ENCODE peak calls at places on chromosomes 6 and 20, in seven cellular contexts. N is IMR-90, E is A549, K is HepG2, Z is SK-N-SH, A is K562, Y is GM12878. P is an unnamed sample.

GRCh38 chr20:54154439-54154838 is 19.3 kb downstream of the CYP24A1 start:
- DNase-seq in N (no peak), A (no peak), K (no peak), Z (no peak), Y (no peak), E (peak), P (no peak)

GRCh38 chr6:37176268-37177082 is 6.5 kb downstream of the PIM1 start:
- DNase-seq in N (no peak), K (no peak), E (peak), Y (no peak), A (no peak), Z (no peak), P (no peak)

GRCh38 chr6:102813489-102814275 is 1420.2 kb downstream of the GRIK2 start:
- DNase-seq in A (no peak), N (no peak), Y (no peak), E (no peak), Z (no peak), K (no peak), P (no peak)

GRCh38 chr6:125149256-125150144 is 4.1 kb upstream of the TPD52L1 start:
- DNase-seq in Z (no peak), E (no peak), N (peak), Y (no peak), A (no peak), K (no peak), P (no peak)

GRCh38 chr6:89987140-89987539 is 92.9 kb downstream of the GJA10 start:
- DNase-seq in E (no peak), N (peak), A (no peak), Y (no peak), K (no peak), Z (no peak), P (no peak)

GRCh38 chr6:112253842-112254816 is at the start of gene LAMA4:
- DNase-seq in E (peak), A (no peak), N (peak), Y (no peak), K (no peak), Z (peak), P (no peak)

GRCh38 chr6:168514216-168514615 is 73.2 kb downstream of the SMOC2 start:
- DNase-seq in A (no peak), Z (peak), Y (no peak), K (no peak), N (no peak), E (no peak), P (no peak)

GRCh38 chr20:47191074-47191673 is 165.3 kb downstream of the ZMYND8 start:
- DNase-seq in N (peak), Y (no peak), A (no peak), Z (no peak), E (no peak), K (no peak), P (no peak)

GRCh38 chr6:31246051-31246495 is 25.8 kb downstream of the HLA-C start:
- DNase-seq in E (peak), K (peak), N (peak), A (no peak), Y (no peak), Z (no peak), P (no peak)

GRCh38 chr6:154931741-154932424 is 63.2 kb upstream of the TIAM2 start:
- DNase-seq in K (peak), Y (no peak), A (no peak), E (no peak), N (peak), Z (no peak), P (no peak)

GRCh38 chr6:113920663-113921267 is 50.2 kb downstream of the HDAC2 start:
- DNase-seq in A (peak), E (no peak), Y (no peak), Z (no peak), K (peak), N (no peak), P (no peak)

GRCh38 chr20:58655328-58656094 is 4.4 kb downstream of the STX16 start:
- DNase-seq in E (no peak), Y (no peak), N (no peak), Z (no peak), A (no peak), K (no peak), P (no peak)

GRCh38 chr6:36120979-36121706 is 9.2 kb upstream of the MAPK13 start:
- DNase-seq in Z (no peak), N (no peak), A (peak), Y (no peak), K (no peak), E (peak), P (no peak)

GRCh38 chr6:35295521-35296315 is 1.9 kb upstream of the DEF6 start:
- DNase-seq in E (no peak), A (no peak), K (no peak), N (no peak), Z (no peak), Y (no peak), P (no peak)

GRCh38 chr20:7540923-7541322 is 399.3 kb downstream of the HAO1 start:
- DNase-seq in E (no peak), Y (no peak), K (no peak), Z (no peak), N (no peak), A (no peak), P (no peak)

GRCh38 chr6:144768676-144769599 is 483.8 kb downstream of the UTRN start:
- DNase-seq in N (no peak), E (no peak), A (no peak), Z (no peak), Y (no peak), K (no peak), P (no peak)

GRCh38 chr6:45617441-45617840 is 239.7 kb upstream of the SUPT3H start:
- DNase-seq in E (no peak), Z (no peak), K (no peak), N (peak), A (no peak), Y (no peak), P (no peak)

GRCh38 chr6:55276745-55277627 is 50.3 kb upstream of the GFRAL start:
- DNase-seq in K (peak), N (peak), A (peak), Y (no peak), E (peak), Z (peak), P (peak)

GRCh38 chr6:92376711-92377110 is 1042.6 kb downstream of the EPHA7 start:
- DNase-seq in Y (no peak), A (no peak), Z (no peak), E (no peak), K (no peak), N (peak), P (no peak)

GRCh38 chr20:19987046-19987445 is 30.1 kb upstream of the NAA20 start:
- DNase-seq in Y (no peak), E (no peak), A (no peak), N (no peak), Z (no peak), K (no peak), P (no peak)

GRCh38 chr6:151291145-151292055 is 51.6 kb downstream of the AKAP12 start:
- DNase-seq in E (no peak), Z (peak), Y (no peak), A (no peak), K (no peak), N (peak), P (no peak)

GRCh38 chr6:108621117-108621516 is 60.4 kb downstream of the FOXO3 start:
- DNase-seq in K (no peak), Y (no peak), N (peak), A (no peak), Z (no peak), E (no peak), P (no peak)

GRCh38 chr6:89826029-89826528 is 3.6 kb upstream of the CASP8AP2 start:
- DNase-seq in E (no peak), K (no peak), Y (no peak), A (no peak), Z (no peak), N (peak), P (no peak)

GRCh38 chr6:161035182-161035980 is 43.8 kb downstream of the MAP3K4 start:
- DNase-seq in K (no peak), N (no peak), Y (peak), A (no peak), E (no peak), Z (no peak), P (no peak)

GRCh38 chr6:79713701-79714322 is 82.7 kb downstream of the SH3BGRL2 start:
- DNase-seq in Y (no peak), Z (peak), E (peak), N (peak), A (peak), K (peak), P (no peak)

GRCh38 chr6:7338031-7338430 is 25.0 kb upstream of the SSR1 start:
- DNase-seq in E (no peak), A (no peak), K (no peak), N (no peak), Z (no peak), Y (no peak), P (no peak)

GRCh38 chr6:149363154-149363553 is 36.9 kb upstream of the SUMO4 start:
- DNase-seq in K (no peak), N (no peak), Z (no peak), E (no peak), A (no peak), Y (no peak), P (no peak)

DNA sequence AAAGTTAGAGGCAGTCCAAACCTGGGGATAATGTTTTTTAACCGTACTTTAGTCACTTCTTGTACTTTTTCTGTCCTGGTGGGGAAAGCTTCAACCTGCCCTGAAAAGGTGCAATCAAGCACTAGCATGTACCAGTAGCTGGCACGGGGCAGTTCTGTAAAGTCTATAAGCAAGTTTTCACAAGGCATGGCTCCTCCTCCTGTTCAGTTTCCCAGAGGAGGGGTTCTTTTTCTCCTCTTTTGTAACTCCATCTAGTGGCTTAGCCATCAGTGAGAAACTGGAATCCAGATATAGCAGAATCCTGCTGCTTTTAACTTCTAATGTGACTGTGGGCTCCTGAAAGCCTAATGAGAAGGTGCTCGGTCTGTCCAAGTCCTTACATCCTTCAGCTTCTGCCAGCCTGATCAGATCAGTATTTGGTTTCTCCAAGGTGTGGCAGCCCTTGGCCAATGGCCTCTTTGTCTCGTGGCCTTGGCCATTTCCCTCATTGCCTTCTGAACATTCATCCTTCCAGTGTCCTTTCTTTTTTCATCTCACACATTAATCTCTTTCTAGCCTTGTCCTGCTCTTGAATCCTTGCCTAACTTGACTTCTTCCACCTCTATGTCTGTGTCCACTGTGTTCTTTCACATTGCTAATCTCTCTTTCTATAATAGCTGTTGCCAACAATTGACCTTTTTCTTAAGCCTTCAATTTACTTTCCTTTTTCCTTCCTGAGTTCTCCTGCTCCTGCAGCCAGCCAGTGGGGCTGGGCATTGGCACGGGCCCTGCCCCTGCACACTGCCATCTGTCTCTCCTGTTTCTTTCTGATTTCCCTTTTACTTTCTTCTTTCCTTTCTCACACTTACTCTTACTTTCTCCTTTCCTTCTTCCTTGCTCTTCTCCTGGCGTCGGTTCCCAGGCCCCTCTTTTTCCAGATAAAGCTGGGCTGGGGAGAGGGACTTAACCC is 222.0 kb upstream of the SYNCRIP start:
- DNase-seq in E (no peak), N (peak), K (peak), Y (no peak), A (no peak), Z (no peak), P (no peak)
- TF ChIP-seq RFX5 in E (no peak), N (no peak), K (no peak), Y (no peak), A (no peak), Z (no peak), P (no peak)

GRCh38 chr20:49393803-49394202 is 88.7 kb downstream of the KCNB1 start:
- DNase-seq in N (no peak), Z (no peak), K (no peak), Y (no peak), A (no peak), E (no peak), P (no peak)

GRCh38 chr20:49394757-49395156 is 87.7 kb downstream of the KCNB1 start:
- DNase-seq in Z (no peak), E (no peak), K (no peak), N (no peak), Y (no peak), A (no peak), P (no peak)

GRCh38 chr20:49395659-49396058 is 86.8 kb downstream of the KCNB1 start:
- DNase-seq in N (no peak), Y (no peak), A (no peak), E (no peak), Z (no peak), K (no peak), P (no peak)

GRCh38 chr20:49395183-49395582 is 87.3 kb downstream of the KCNB1 start:
- DNase-seq in A (no peak), N (no peak), Z (no peak), E (no peak), K (no peak), Y (no peak), P (no peak)

DNA sequence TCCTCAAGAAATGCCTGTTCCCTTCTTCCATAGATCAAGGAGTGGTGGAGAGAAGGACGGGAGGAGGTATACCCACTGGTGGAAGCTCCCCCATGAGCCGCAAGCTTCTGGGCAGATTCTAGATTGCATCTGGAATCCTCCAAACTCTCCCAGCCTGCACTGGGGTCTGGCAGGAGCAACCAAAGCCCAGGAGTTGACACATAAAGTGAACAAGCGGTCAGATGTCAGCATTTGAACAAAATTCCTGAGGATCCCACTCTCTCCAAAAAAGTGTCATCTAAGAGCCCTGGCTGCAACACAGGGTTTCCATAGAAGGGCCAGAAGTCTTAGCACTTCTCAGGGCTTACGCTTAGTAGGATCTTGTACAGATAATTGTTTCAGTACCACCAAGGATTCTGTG is 88.2 kb downstream of the KCNB1 start:
- DNase-seq in E (no peak), Z (no peak), N (peak), A (no peak), K (no peak), Y (no peak), P (no peak)
- TF ChIP-seq RFX5 in E (no peak), Z (no peak), N (no peak), A (no peak), K (no peak), Y (no peak), P (no peak)

DNA sequence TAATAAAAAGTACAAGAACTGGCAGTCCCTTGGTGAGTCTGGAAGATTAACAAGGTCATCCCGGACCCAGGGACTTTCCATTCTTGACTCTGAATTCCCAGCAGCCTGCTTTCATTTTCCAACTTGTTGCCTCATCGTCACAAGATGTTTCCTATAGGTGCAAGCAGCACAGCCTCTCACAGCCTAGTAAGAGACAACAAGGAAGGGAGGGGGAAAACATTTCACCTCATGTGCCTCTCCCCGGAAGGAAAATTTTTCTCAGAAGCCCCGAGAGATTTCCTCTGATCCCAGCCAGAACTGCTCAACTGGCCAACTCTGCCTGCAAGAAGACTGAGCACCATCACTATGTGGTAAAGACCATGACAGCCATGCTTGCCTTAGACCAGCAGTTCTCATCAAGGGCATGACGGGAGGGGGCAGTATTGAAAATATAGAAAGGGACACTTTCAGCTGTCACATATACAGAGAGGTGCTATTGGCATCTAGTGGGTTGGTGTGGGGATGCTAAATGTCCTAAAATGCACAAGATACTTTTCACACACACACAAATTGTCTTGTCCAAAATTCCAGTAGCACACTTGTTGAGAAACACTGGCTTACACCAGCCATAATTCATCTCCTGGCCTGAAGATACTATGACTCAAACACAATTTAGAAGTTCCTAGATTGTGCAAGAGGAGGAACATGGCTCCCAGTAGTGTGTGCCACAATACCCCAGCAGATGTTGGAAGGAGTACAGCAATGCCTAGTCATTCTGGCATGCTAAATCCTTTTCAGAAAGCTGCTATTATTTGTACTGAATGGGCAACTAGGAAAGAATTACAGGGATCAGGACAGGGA is 10.8 kb upstream of the WTAP start:
- DNase-seq in E (peak), A (no peak), Y (no peak), K (no peak), Z (no peak), N (peak), P (no peak)
- TF ChIP-seq RFX5 in E (no peak), A (no peak), Y (no peak), K (no peak), Z (no peak), N (no peak), P (no peak)

GRCh38 chr6:83169096-83169495 is 24.0 kb downstream of the PGM3 start:
- DNase-seq in A (no peak), N (no peak), K (no peak), Y (no peak), Z (no peak), E (no peak), P (no peak)
- TF ChIP-seq RFX5 in A (no peak), N (no peak), K (no peak), Y (no peak), Z (no peak), E (no peak), P (no peak)

GRCh38 chr6:116577486-116577885 is 6.2 kb downstream of the RWDD1 start:
- DNase-seq in Y (no peak), E (no peak), Z (no peak), A (no peak), K (no peak), N (no peak), P (no peak)
- TF ChIP-seq RFX5 in Y (no peak), E (no peak), Z (no peak), A (no peak), K (no peak), N (no peak), P (no peak)

GRCh38 chr20:64051532-64052325 is 2.3 kb upstream of the SOX18 start:
- DNase-seq in N (no peak), Y (no peak), Z (no peak), K (no peak), A (no peak), E (no peak), P (no peak)
- TF ChIP-seq RFX5 in N (no peak), Y (no peak), Z (no peak), K (no peak), A (no peak), E (no peak), P (no peak)

GRCh38 chr6:117938324-117938995 is 31.4 kb downstream of the SLC35F1 start:
- DNase-seq in K (no peak), N (no peak), E (no peak), A (no peak), Z (no peak), Y (no peak), P (no peak)
- TF ChIP-seq RFX5 in K (no peak), N (no peak), E (no peak), A (no peak), Z (no peak), Y (no peak), P (no peak)

P was measured in H1.